ENCODE peak calls at places on chromosomes 3 and 15, in ten cellular contexts. B is CD8-positive, alpha-beta memory T cell; S is lower lobe of right lung; H is right cardiac atrium; N is breast epithelium; G is CD4-positive, CD25-positive, alpha-beta regulatory T cell; Q is heart left ventricle; I is HCT116; V is body of pancreas; L is pancreas. U is an unnamed sample.
A peak's percentile ranks its signal among the peaks of the same experiment; 100 is the strongest.

GRCh38 chr3:152942366-152942765 is 107.4 kb downstream of the P2RY1 start:
- DNase-seq in H (no peak), V (no peak), Q (no peak), B (no peak), S (no peak), L (no peak), N (no peak), I (no peak), G (no peak), U (no peak)

GRCh38 chr15:54354341-54354740 is 376.1 kb downstream of the UNC13C start:
- DNase-seq in Q (no peak), N (no peak), L (no peak), V (no peak), G (no peak), S (no peak), B (no peak), H (no peak), I (no peak), U (no peak)

GRCh38 chr3:23829242-23829934 is 23.6 kb downstream of the UBE2E1 start:
- DNase-seq in S (no peak), B (no peak), I (no peak), N (no peak), H (no peak), L (no peak), V (no peak), Q (no peak), G (no peak), U (no peak)

GRCh38 chr3:71309886-71310285 is 273.6 kb downstream of the FOXP1 start:
- DNase-seq in Q (no peak), L (no peak), H (no peak), I (no peak), G (no peak), S (no peak), B (no peak), N (no peak), V (no peak), U (no peak)

GRCh38 chr3:33962383-33962782 is 164.0 kb downstream of the PDCD6IP start:
- DNase-seq in N (no peak), G (no peak), V (no peak), Q (no peak), L (no peak), S (no peak), H (no peak), I (no peak), B (no peak), U (no peak)

GRCh38 chr15:60243769-60244168 is 154.0 kb downstream of the ANXA2 start:
- DNase-seq in S (no peak), H (no peak), L (no peak), G (no peak), I (no peak), Q (no peak), B (no peak), V (no peak), N (no peak), U (no peak)

GRCh38 chr15:66573719-66574641 is 8.2 kb upstream of the LCTL start:
- DNase-seq in L (peak; percentile 5), H (peak; percentile 67), I (no peak), V (no peak), Q (peak; percentile 33), G (no peak), N (no peak), B (no peak), S (no peak), U (no peak)

GRCh38 chr3:78659386-78659987 is 1108.3 kb downstream of the ROBO1 start:
- DNase-seq in S (no peak), V (peak; percentile 39), I (peak; percentile 2), N (no peak), L (no peak), G (no peak), B (no peak), H (no peak), Q (no peak), U (peak; percentile 12)

GRCh38 chr3:189349772-189350171 is 178.0 kb downstream of the TPRG1 start:
- DNase-seq in H (no peak), B (no peak), I (no peak), L (no peak), S (no peak), Q (no peak), N (no peak), G (no peak), V (no peak), U (no peak)

GRCh38 chr3:60986552-60986951 is 264.7 kb downstream of the FHIT start:
- DNase-seq in L (no peak), I (no peak), V (no peak), Q (no peak), N (no peak), G (no peak), B (no peak), S (no peak), H (no peak), U (no peak)
- H3K9me3 ChIP-seq in L (no peaks in the 10 kb centered on the region), I (no peaks in the 10 kb centered on the region), V (no peaks in the 10 kb centered on the region), Q (no peaks in the 10 kb centered on the region), N (no peaks in the 10 kb centered on the region), G (no peaks in the 10 kb centered on the region), B (no peaks in the 10 kb centered on the region), S (peaks cover 7% of the 10 kb centered on the region), H (no peaks in the 10 kb centered on the region), U (no peaks in the 10 kb centered on the region)

GRCh38 chr3:124761935-124762334 is 31.7 kb downstream of the UMPS start:
- DNase-seq in H (no peak), N (no peak), L (no peak), S (no peak), G (no peak), V (no peak), I (no peak), B (no peak), Q (no peak), U (no peak)
- H3K27ac ChIP-seq in H (no peak overlapping the region), N (no peak overlapping the region), L (peak overlapping the region; percentile 11), S (no peak overlapping the region), G (no peak overlapping the region), V (no peak overlapping the region), I (no peak overlapping the region), B (no peak overlapping the region), Q (peak overlapping the region; percentile 59), U (no peak overlapping the region)

DNA sequence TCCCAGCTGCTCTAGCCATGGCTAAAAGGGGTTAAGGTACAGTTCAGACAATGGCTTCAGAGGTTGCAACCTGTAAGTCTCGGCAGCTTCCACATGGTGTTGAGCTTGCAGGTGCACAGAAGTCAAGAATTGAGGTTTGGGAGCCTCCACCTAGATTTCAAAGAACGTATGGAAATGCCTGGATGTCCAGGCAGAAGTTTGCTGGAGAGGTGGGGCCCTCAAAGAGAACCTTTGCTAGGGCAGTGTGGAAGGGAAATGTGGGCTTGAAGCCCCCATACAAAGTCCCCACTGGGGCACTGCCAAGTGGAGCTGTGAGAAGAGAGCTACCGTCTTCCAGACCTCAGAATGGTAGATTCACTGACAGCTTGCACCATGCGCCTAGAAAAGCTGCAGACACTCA is 73.7 kb downstream of the STT3B start:
- DNase-seq in V (no peak), B (no peak), I (no peak), L (no peak), G (no peak), S (no peak), Q (no peak), H (no peak), N (no peak), U (no peak)
- H3K4me1 ChIP-seq in V (no peaks in the 10 kb centered on the region), B (peaks cover 8% of the 10 kb centered on the region), I (no peaks in the 10 kb centered on the region), L (no peaks in the 10 kb centered on the region), G (peaks cover 3% of the 10 kb centered on the region), S (peaks cover 4% of the 10 kb centered on the region), Q (no peaks in the 10 kb centered on the region), H (no peaks in the 10 kb centered on the region), N (no peaks in the 10 kb centered on the region), U (no peaks in the 10 kb centered on the region)

GRCh38 chr15:25070357-25070963 is 115.7 kb downstream of the SNRPN start:
- DNase-seq in Q (no peak), V (no peak), I (no peak), L (no peak), N (no peak), B (no peak), G (no peak), H (no peak), S (no peak), U (no peak)
- H3K9me3 ChIP-seq in Q (peaks cover 99% of the 10 kb centered on the region), V (no peaks in the 10 kb centered on the region), I (peaks cover 36% of the 10 kb centered on the region), L (no peaks in the 10 kb centered on the region), N (peaks cover 100% of the 10 kb centered on the region), B (peaks cover 100% of the 10 kb centered on the region), G (peaks cover 95% of the 10 kb centered on the region), H (peaks cover 90% of the 10 kb centered on the region), S (peaks cover 100% of the 10 kb centered on the region), U (peaks cover 15% of the 10 kb centered on the region)

GRCh38 chr15:71362987-71363968 is 248.0 kb downstream of the THSD4 start:
- DNase-seq in G (no peak), Q (no peak), S (no peak), H (no peak), B (no peak), V (no peak), I (no peak), L (no peak), N (no peak), U (no peak)
- H3K27ac ChIP-seq in G (no peak overlapping the region), Q (no peak overlapping the region), S (no peak overlapping the region), H (no peak overlapping the region), B (no peak overlapping the region), V (no peak overlapping the region), I (no peak overlapping the region), L (no peak overlapping the region), N (no peak overlapping the region), U (no peak overlapping the region)

DNA sequence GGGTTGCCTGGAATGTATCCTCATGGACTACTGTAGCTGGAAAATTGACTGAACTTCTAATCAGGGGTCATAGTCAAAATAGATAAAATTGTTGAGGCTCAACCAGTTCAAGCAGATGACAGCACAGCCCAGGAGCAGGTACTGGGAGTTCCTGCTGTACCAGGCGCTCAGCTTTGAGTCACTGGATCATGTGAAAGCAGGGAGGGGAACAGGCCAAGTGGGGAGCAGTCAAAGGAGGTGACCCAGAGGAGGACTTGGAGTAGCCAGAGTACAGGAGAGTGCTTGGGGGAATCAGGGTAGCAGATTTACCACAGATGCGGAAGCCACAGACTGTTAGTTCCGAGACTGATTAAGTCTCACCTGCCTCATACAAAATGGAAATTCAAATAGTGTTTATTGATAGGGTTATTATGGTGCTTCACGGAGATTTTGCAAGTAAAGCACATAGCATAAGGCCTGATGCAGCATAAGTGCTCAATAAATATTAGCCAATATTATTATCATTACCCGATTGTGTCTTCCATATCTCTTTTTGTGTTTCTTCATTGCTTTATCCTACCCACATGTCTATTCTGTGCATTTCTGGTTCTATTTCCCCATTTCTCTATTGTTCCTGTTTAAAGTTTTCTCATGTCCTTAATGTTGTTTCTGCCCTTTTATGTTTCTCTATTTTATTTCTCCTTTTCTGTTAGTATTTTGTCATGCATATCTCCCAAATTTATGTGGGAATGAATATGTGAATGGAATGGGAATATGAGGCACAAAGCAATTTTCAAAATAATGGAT is 369.2 kb upstream of the MCTP2 start:
- DNase-seq in H (peak; percentile 16), I (no peak), Q (no peak), S (peak; percentile 46), B (no peak), V (no peak), N (no peak), G (no peak), L (no peak), U (no peak)
- H3K4me1 ChIP-seq in H (no peaks in the 10 kb centered on the region), I (no peaks in the 10 kb centered on the region), Q (no peaks in the 10 kb centered on the region), S (peaks cover 4% of the 10 kb centered on the region), B (no peaks in the 10 kb centered on the region), V (no peaks in the 10 kb centered on the region), N (no peaks in the 10 kb centered on the region), G (no peaks in the 10 kb centered on the region), L (no peaks in the 10 kb centered on the region), U (no peaks in the 10 kb centered on the region)

DNA sequence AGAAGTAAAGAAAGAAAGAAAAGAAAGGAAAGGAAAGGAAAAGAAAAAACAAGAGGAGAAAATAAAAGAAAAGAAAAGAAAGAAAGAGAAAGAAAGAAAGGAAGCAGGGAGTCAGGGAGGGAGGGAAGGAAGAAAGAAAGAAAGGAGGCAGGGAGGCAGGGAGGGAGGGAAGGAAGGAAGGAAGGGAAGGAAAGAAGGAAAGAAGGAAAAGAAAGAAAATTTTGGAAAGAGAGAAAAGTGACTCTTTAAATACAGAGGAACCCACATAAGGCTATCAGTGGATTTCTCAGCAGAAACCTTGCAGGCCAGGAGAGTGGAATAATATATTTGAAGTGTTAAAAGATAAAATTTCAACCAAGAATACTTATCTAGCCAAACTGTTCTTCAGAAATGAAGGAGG is 44.2 kb upstream of the GNB4 start:
- DNase-seq in I (no peak), Q (no peak), N (no peak), V (no peak), B (no peak), H (no peak), S (no peak), L (no peak), G (no peak), U (no peak)
- H3K9me3 ChIP-seq in I (peaks cover 3% of the 10 kb centered on the region), Q (peaks cover 40% of the 10 kb centered on the region), N (peaks cover 42% of the 10 kb centered on the region), V (no peaks in the 10 kb centered on the region), B (no peaks in the 10 kb centered on the region), H (peaks cover 4% of the 10 kb centered on the region), S (peaks cover 31% of the 10 kb centered on the region), L (no peaks in the 10 kb centered on the region), G (peaks cover 32% of the 10 kb centered on the region), U (no peaks in the 10 kb centered on the region)

U was measured in thyroid gland.